ENCODE peak calls at places on chromosomes 4 and X, in nine cellular contexts. V is GM12878, R is cardiac fibroblast, M is OCI-LY7, C is AG04449, K is transverse colon, B is heart left ventricle, L is thoracic aorta, F is activated B cell treated with CpG ODN at 0.5 μM for 24 hours. I is an unnamed sample.

GRCh38 chr4:38568768-38569167 is 95.2 kb upstream of the KLF3 start:
- DNase-seq in K (no peak), V (no peak), M (no peak), R (no peak), L (no peak), F (no peak), B (no peak), C (no peak), I (no peak)

GRCh38 chrX:71563921-71564320 is 14.3 kb upstream of the GCNA start:
- DNase-seq in M (peak), K (no peak), R (no peak), C (no peak), V (no peak), L (no peak), F (no peak), B (no peak), I (no peak)

GRCh38 chrX:107451754-107452153 is 2.3 kb downstream of the FRMPD3 start:
- DNase-seq in B (no peak), K (no peak), M (peak), V (no peak), C (no peak), F (no peak), L (no peak), R (no peak), I (no peak)

GRCh38 chr4:95601342-95601741 is 52.6 kb upstream of the UNC5C start:
- DNase-seq in V (no peak), F (no peak), L (no peak), C (no peak), B (no peak), R (no peak), K (no peak), M (no peak), I (no peak)

GRCh38 chr4:81199831-81200230 is 15.2 kb downstream of the PRKG2 start:
- DNase-seq in K (no peak), F (no peak), B (no peak), M (no peak), L (no peak), R (no peak), C (no peak), V (no peak), I (no peak)

GRCh38 chr4:184406915-184407314 is 67.4 kb downstream of the IRF2 start:
- DNase-seq in C (no peak), B (no peak), F (no peak), L (no peak), R (no peak), V (no peak), K (peak), M (peak), I (no peak)

GRCh38 chr4:187128971-187129370 is 405.3 kb upstream of the FAT1 start:
- DNase-seq in L (no peak), M (no peak), B (no peak), C (peak), K (no peak), R (peak), V (no peak), F (no peak), I (no peak)

GRCh38 chr4:6184169-6184568 is 16.2 kb downstream of the JAKMIP1 start:
- DNase-seq in L (no peak), B (no peak), C (no peak), F (no peak), R (no peak), V (no peak), K (no peak), M (no peak), I (no peak)

GRCh38 chr4:153212755-153213154 is 8.5 kb downstream of the TRIM2 start:
- DNase-seq in R (no peak), B (no peak), L (no peak), C (no peak), M (no peak), F (no peak), V (no peak), K (no peak), I (no peak)

GRCh38 chr4:135718019-135718418 is 1516.4 kb upstream of the PABPC4L start:
- DNase-seq in V (no peak), B (no peak), M (no peak), F (no peak), L (no peak), K (no peak), C (no peak), R (peak), I (no peak)

GRCh38 chr4:21765810-21766407 is 182.7 kb downstream of the KCNIP4 start:
- DNase-seq in L (no peak), K (peak), B (no peak), V (no peak), R (peak), F (no peak), C (no peak), M (peak), I (no peak)

GRCh38 chr4:22190855-22191254 is 242.3 kb upstream of the KCNIP4 start:
- DNase-seq in K (no peak), M (no peak), L (no peak), V (no peak), F (no peak), C (peak), R (peak), B (no peak), I (no peak)

DNA sequence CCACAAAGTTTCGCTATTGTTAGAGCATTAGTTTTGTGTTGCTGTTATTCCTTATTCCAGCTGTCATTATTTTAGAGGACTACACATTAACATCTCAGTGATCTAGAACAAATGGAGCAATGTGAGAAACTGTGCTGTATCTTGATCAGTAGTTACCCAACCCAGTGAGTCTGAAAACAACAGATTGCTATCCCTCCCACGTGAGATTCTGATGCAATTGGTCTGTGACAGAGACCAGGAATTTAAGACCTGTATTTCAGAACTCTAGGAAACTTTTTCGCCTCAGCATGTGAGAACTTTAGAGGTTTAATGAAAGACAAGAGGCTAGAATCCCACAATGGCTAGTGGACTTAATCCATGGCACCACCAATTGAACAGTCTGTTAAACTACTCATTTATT is 35.7 kb upstream of the CDS1 start:
- DNase-seq in F (no peak), C (no peak), B (no peak), L (no peak), M (no peak), K (no peak), V (no peak), R (no peak), I (no peak)
- TF ChIP-seq CTCF in F (no peak), C (no peak), B (no peak), L (no peak), M (no peak), K (no peak), V (no peak), R (no peak), I (no peak)

GRCh38 chr4:25870081-25870480 is 7.3 kb upstream of the SEL1L3 start:
- DNase-seq in M (peak), R (no peak), C (no peak), K (no peak), L (no peak), V (peak), B (no peak), F (no peak), I (no peak)

GRCh38 chr4:25865586-25865985 is 2.8 kb upstream of the SEL1L3 start:
- DNase-seq in F (no peak), C (no peak), R (no peak), L (no peak), B (no peak), V (no peak), M (peak), K (peak), I (no peak)

GRCh38 chr4:25863347-25863784 is 578 bp upstream of the SEL1L3 start:
- DNase-seq in K (peak), C (no peak), F (no peak), B (no peak), R (no peak), M (peak), V (no peak), L (no peak), I (no peak)

GRCh38 chr4:25863906-25864418 is 1.2 kb upstream of the SEL1L3 start:
- DNase-seq in L (no peak), R (no peak), K (peak), V (no peak), M (peak), F (no peak), C (no peak), B (no peak), I (no peak)

GRCh38 chr4:25867781-25868180 is 5.0 kb upstream of the SEL1L3 start:
- DNase-seq in R (no peak), M (no peak), C (no peak), B (no peak), L (no peak), K (no peak), V (no peak), F (no peak), I (no peak)
- TF ChIP-seq CTCF in R (no peak), M (no peak), C (no peak), B (no peak), L (no peak), K (no peak), V (no peak), F (no peak), I (no peak)

DNA sequence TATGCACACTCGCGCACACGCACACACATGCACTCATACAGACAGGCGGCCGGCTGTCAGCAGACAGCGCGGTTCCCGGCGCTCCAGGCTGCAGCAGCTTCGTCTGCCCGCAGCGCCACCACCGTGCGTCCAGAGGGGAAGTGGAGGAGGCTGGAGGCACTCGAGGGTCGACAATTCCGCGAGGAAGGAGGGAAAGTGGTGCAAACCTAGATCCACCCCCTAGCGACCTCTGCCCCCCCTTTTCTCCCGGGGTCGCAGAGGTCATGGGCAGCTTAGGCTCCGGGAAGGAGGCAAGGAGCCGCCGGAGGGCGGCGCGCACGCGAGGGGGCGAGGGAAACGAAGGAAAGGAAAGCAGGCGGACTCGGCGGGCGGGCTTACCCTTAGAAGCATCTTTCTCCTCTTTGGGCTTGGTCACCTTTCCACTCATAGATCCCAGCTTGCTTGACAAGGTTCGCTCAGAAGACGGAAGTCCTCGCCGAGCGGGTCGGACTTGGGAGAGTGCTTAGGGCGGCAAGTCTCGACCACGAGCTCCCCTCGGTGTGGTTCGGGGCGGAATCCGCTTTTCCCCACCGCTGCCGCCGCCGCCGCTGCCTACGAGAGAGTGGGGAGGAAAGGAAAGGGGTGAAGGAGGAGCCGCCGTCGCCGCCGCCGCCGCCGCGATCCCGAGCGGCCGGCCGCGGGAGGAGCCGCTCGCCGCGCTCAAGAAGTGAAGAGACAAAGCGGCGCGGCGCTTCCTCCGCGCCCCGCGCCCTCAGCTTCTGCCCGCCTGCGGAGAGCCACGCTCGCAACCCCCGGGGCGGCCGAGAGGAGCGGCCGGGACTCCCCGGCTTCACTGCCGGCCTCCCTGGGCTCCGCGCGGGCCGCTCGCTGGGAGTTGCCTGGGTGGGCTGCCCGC is 326.6 kb upstream of the F9 start:
- DNase-seq in M (no peak), L (no peak), R (no peak), C (no peak), F (no peak), K (no peak), B (no peak), V (no peak), I (peak)
- TF ChIP-seq CTCF in M (no peak), L (no peak), R (no peak), C (no peak), F (no peak), K (no peak), B (no peak), V (no peak), I (no peak)

DNA sequence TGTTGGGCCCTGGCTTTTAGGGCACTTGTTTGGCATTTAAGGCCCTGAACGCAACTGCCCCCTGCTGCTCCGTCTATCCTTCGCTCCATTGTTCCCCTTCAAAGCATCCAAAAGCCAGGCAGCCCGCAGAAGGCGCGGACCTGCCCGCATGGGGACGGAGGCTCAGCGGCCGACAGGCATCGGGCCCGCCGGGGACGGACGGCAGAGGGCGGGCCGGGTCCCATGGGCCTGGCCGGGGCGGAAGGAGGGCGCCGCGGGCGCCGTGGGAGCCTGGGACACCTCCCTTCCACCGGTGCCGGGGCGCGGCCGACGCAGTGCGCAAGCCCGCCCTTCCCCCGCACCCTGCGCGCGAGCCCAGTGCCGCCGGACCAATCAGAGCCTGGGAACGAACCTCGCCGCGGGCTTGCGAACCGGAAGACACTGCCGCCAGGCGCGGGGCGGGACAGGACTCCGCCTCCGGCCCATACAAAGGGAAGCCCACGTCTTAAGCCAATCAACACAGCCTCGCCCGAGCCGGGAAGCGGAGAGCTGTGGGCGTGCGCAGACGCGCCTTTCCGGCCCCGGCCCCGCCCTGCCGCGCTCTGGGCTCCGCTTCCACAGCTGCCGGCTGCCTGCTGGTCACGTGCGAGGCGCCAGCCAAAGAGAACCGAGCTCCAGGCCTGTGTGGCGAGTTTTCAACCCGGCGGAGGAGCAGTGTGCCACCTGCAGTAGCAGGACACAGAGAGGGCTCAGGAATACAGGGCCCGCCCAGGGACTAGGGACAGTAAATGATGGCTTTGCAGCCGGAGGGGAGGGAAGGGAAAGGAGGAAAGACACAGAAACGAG is 2.1 kb upstream of the ARHGAP4 start:
- DNase-seq in C (peak), K (peak), L (peak), F (peak), M (peak), V (peak), B (peak), R (peak), I (peak)
- TF ChIP-seq CTCF in C (no peak), K (no peak), L (no peak), F (no peak), M (no peak), V (no peak), B (no peak), R (peak), I (no peak)

GRCh38 chrX:113048480-113048879 is 207.8 kb upstream of the AMOT start:
- DNase-seq in C (no peak), L (no peak), K (no peak), F (no peak), V (no peak), R (no peak), B (no peak), M (no peak), I (no peak)
- TF ChIP-seq CTCF in C (no peak), L (no peak), K (no peak), F (no peak), V (no peak), R (no peak), B (no peak), M (no peak), I (no peak)

GRCh38 chrX:96615448-96615847 is 69.2 kb upstream of the DIAPH2 start:
- DNase-seq in L (no peak), C (no peak), F (no peak), R (peak), M (no peak), B (no peak), K (no peak), V (no peak), I (no peak)

GRCh38 chrX:96611619-96612362 is 72.9 kb upstream of the DIAPH2 start:
- DNase-seq in B (no peak), C (peak), V (no peak), M (no peak), K (no peak), F (no peak), L (no peak), R (peak), I (no peak)
- TF ChIP-seq CTCF in B (no peak), C (no peak), V (no peak), M (no peak), K (no peak), F (no peak), L (no peak), R (no peak), I (no peak)